ENCODE peak calls at places on chromosomes 1 and 21, in six cellular contexts. N is fibroblast of lung, G is tibial artery, I is mammary epithelial cell, M is H1, S is right atrium auricular region. T is an unnamed sample.

GRCh38 chr1:245045087-245045881 is 109.5 kb upstream of the KIF26B start:
- DNase-seq in N (peak; percentile 21), G (no peak), M (no peak), I (peak; percentile 70), S (peak; percentile 70), T (no peak)

GRCh38 chr1:166925791-166926483 is 49.4 kb downstream of the ILDR2 start:
- DNase-seq in S (no peak), G (no peak), N (no peak), I (no peak), M (no peak), T (no peak)

GRCh38 chr1:79662596-79662995 is 656.1 kb upstream of the ADGRL4 start:
- DNase-seq in I (no peak), G (no peak), N (no peak), M (no peak), S (no peak), T (no peak)

GRCh38 chr1:72366473-72366872 is 84.1 kb upstream of the NEGR1 start:
- DNase-seq in M (no peak), I (peak; percentile 88), N (peak; percentile 57), S (no peak), G (no peak), T (no peak)

GRCh38 chr1:2312589-2313301 is 78.6 kb downstream of the MORN1 start:
- DNase-seq in N (no peak), M (no peak), S (no peak), I (no peak), G (peak; percentile 92), T (peak; percentile 93)

GRCh38 chr1:93448292-93448982 is 519 bp downstream of the FNBP1L start:
- DNase-seq in S (no peak), I (peak; percentile 37), N (no peak), G (no peak), M (peak; percentile 82), T (no peak)

GRCh38 chr1:85137660-85138059 is 63.2 kb downstream of the SYDE2 start:
- DNase-seq in S (no peak), I (peak; percentile 23), M (no peak), N (no peak), G (no peak), T (no peak)

GRCh38 chr1:54741531-54741930 is 22.8 kb downstream of the PARS2 start:
- DNase-seq in M (no peak), I (no peak), N (no peak), S (peak; percentile 4), G (no peak), T (no peak)

GRCh38 chr1:17551755-17552234 is 12.3 kb downstream of the ARHGEF10L start:
- DNase-seq in N (peak; percentile 63), M (no peak), I (no peak), G (peak; percentile 94), S (no peak), T (peak; percentile 88)

GRCh38 chr1:32754282-32755097 is 51.9 kb upstream of the SYNC start:
- DNase-seq in G (no peak), S (no peak), N (no peak), I (peak; percentile 64), M (no peak), T (no peak)

GRCh38 chr21:36929622-36930021 is 36.8 kb downstream of the HLCS start:
- DNase-seq in I (peak; percentile 35), S (no peak), G (no peak), N (no peak), M (no peak), T (no peak)

GRCh38 chr21:22597660-22598255 is 1599.5 kb downstream of the NCAM2 start:
- DNase-seq in M (no peak), N (no peak), I (no peak), S (no peak), G (no peak), T (no peak)

GRCh38 chr1:182956708-182957365 is 3.9 kb upstream of the SHCBP1L start:
- DNase-seq in S (no peak), M (no peak), I (no peak), N (no peak), G (no peak), T (no peak)

GRCh38 chr1:9589719-9590157 is 1.0 kb downstream of the TMEM201 start:
- DNase-seq in N (peak; percentile 5), M (no peak), G (no peak), S (no peak), I (peak; percentile 32), T (peak; percentile 72)

DNA sequence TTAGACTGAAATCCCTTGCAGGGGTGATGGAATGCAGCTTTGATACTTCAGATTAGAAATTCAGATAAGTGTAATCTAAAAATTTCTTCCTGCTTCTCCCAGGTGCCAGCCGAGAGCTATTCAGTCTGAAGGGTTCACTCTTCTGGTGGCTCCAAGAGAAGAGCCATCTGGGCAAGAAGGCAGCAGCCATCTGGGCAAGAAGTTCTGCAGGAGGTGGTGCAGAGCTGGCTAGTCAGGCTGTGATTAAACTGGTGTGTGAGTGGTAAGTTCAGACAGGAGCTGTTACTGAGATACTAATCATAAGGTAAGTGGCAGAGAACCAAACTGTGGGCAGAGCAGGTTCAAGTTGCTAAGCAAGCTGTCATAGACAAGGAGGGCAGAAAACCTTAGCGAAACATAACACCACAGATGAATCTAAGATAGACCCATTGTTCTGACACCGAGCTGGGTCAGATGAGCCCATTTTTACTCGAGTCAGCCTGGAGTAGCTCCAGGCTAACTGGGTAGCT is 14.4 kb upstream of the TP53BP2 start:
- DNase-seq in S (no peak), G (no peak), M (no peak), I (peak; percentile 74), N (no peak), T (no peak)
- H3K4me3 ChIP-seq in S (no peak overlapping the region), G (no peak overlapping the region), M (no peak overlapping the region), I (no peak overlapping the region), N (no peak overlapping the region), T (no peak overlapping the region)

DNA sequence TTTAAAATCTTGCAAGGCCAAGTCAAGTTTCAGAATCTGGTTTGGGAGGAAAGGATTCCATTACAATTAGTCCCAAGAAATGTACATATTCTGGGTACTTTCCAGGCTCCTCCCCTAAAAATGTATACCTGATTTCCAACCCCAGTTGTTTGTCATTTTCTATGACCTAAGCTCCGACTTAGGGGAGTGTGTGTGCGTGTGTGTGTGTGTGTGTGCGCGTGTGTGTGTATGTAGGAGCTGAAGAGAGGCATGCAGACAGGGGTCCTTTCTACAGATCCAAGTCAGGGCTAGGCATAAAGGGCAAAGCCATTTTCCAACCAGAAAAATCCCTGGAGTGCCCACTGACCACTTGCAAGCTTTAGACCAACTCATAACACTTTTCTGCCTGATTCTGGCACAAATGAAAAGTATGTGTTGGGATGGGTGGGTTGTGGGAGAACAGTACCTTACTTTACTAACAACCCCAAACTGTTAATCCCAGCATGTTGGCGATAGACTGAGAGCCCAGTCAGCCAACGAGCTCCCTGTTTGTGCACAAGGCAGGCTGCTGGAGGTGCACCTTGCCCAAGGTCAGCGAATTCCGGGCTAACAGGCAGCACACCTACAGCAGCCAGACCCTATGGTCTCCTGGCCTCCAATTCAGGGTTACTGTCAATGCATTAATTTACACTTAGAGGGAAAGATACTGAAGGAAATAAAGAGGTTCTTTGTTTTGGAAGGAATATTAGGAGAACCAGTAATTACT is 1.7 kb downstream of the TRABD2B start:
- DNase-seq in G (no peak), N (no peak), S (no peak), I (peak; percentile 34), M (no peak), T (no peak)
- H3K4me3 ChIP-seq in G (peak overlapping the region; percentile 100), N (no peak overlapping the region), S (peak overlapping the region; percentile 82), I (peak overlapping the region; percentile 69), M (peak overlapping the region; percentile 61), T (peak overlapping the region; percentile 85)

DNA sequence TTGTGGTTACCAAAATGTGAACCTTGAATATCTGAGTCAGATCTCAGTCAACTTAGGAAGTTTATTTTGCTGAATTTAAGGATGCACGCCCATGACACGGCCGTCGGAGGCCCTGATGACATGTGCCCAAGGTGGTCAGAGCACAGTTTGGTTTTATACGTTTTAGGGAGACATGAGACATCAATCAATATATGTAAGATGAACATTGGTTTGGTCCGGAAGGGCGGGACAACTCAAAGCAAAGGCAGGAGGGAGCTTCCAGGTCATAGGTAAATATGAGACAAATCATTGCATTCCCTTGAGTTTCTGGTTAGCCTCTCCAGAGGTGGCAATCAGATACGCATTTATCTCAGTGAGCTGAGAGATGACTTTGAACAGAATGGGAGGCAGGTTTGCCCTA is 1.0 kb upstream of the PRMT2 start:
- DNase-seq in G (no peak), S (no peak), I (no peak), N (no peak), M (no peak), T (no peak)
- H3K4me3 ChIP-seq in G (peak overlapping the region; percentile 90), S (peak overlapping the region; percentile 92), I (no peak overlapping the region), N (peak overlapping the region; percentile 96), M (peak overlapping the region; percentile 92), T (peak overlapping the region; percentile 83)

DNA sequence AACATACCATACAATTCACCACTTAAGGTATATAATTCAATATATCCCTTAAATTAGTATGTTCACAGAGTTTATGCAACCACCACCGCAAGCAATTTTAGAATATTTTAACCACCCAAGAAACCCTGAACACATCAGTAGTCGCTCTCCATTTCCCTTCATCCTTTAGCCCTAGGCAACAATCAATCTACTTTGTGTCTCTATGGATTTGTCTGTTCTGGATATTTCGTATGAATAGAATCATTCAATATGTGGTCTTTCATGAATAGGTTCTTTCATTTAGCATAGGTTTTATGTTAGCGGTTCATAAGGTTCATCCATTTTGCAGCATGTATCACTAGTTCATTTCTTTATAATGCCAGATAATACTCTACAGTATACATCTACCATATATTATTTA is 4.2 kb upstream of the DPT start:
- DNase-seq in G (no peak), M (no peak), I (no peak), N (no peak), S (no peak), T (no peak)
- H3K4me3 ChIP-seq in G (no peak overlapping the region), M (no peak overlapping the region), I (no peak overlapping the region), N (no peak overlapping the region), S (no peak overlapping the region), T (no peak overlapping the region)

GRCh38 chr1:15384301-15384901 is 25.3 kb upstream of the EFHD2 start:
- DNase-seq in M (peak; percentile 67), G (no peak), S (no peak), I (no peak), N (no peak), T (no peak)
- H3K4me3 ChIP-seq in M (peak overlapping the region; percentile 22), G (no peak overlapping the region), S (no peak overlapping the region), I (no peak overlapping the region), N (no peak overlapping the region), T (no peak overlapping the region)

DNA sequence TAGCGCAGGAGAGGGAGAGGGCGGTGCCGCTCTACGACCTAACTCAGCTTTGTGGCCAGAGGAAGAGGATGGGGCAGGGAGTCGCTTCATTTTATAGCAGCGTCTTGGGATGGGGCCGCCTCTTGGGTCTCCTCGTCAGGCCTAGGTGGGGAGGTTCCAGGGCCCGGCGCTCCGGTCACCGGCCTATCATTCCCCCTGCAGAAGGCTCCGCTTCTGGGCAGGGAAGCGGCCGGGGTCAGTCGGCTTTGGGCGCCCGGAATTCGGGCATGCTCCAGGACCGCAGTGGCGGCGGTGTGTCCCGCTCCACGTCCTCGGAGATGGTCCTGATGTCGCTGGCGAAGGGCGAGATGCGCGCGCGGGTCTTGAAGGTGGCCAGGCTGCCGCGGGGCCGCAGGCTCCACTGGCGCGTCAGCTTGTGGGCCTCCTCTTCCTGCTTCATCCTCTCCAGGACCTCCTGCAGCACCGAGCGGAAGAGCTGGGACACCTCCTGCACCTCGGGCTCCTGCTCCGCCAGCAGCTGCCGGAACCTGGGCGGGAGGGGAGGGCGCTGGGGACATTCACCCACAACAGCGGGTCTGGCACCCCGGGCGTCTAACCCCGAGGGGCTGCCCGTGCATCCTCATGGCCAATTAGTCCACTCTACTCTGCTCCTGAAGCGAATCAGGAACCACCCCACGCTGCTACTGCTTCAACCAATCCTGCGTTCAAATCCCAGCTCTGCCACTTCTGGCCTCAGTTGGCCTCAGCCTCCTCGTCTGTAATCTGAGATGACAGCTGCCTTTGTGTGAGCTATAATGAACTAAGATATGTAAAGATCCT is 13.0 kb downstream of the RD3 start:
- DNase-seq in I (no peak), N (no peak), S (no peak), G (no peak), M (peak; percentile 45), T (no peak)
- H3K4me3 ChIP-seq in I (no peak overlapping the region), N (no peak overlapping the region), S (no peak overlapping the region), G (no peak overlapping the region), M (no peak overlapping the region), T (no peak overlapping the region)

GRCh38 chr21:42097860-42098259 is 26.7 kb downstream of the UMODL1 start:
- DNase-seq in G (peak; percentile 85), I (peak; percentile 94), N (peak; percentile 97), S (peak; percentile 69), M (no peak), T (no peak)
- H3K4me3 ChIP-seq in G (no peak overlapping the region), I (no peak overlapping the region), N (no peak overlapping the region), S (no peak overlapping the region), M (no peak overlapping the region), T (no peak overlapping the region)

T was measured in coronary artery.